ENCODE peak calls at places on chromosomes 11 and 22, in nine cellular contexts. V is neural crest cell, Z is uterus, S is fibroblast of the aortic adventitia, O is GM23338, D is heart left ventricle, N is psoas muscle, Q is gastrocnemius medialis, J is WTC11. G is an unnamed sample.
A peak's percentile ranks its signal among the peaks of the same experiment; 100 is the strongest.

GRCh38 chr11:116500002-116500832 is 272.6 kb downstream of the BUD13 start:
- DNase-seq in V (no peak), N (no peak), S (no peak), Q (no peak), D (no peak), J (no peak), Z (no peak), O (peak; percentile 32), G (no peak)

GRCh38 chr11:34299284-34299961 is 58.4 kb downstream of the ABTB2 start:
- DNase-seq in J (no peak), O (peak; percentile 56), S (no peak), N (no peak), Z (no peak), Q (no peak), D (no peak), V (no peak), G (no peak)

GRCh38 chr11:77865805-77866204 is 44.9 kb downstream of the AAMDC start:
- DNase-seq in D (no peak), S (peak; percentile 57), N (no peak), Z (no peak), J (no peak), O (no peak), V (no peak), Q (no peak), G (no peak)

GRCh38 chr11:34146411-34146810 is 41.0 kb downstream of the NAT10 start:
- DNase-seq in N (no peak), D (no peak), Z (no peak), S (no peak), O (no peak), J (no peak), V (no peak), Q (no peak), G (no peak)

GRCh38 chr11:134261000-134261399 is 7.6 kb downstream of the ACAD8 start:
- DNase-seq in D (no peak), S (no peak), V (no peak), Q (no peak), N (no peak), J (no peak), Z (no peak), O (no peak), G (no peak)

GRCh38 chr11:120400564-120401364 is 64.6 kb downstream of the ARHGEF12 start:
- DNase-seq in N (no peak), S (peak; percentile 98), Q (peak; percentile 70), D (no peak), O (no peak), J (no peak), V (no peak), Z (peak; percentile 47), G (peak; percentile 9)

GRCh38 chr11:47060807-47061206 is 115.9 kb downstream of the ARFGAP2 start:
- DNase-seq in S (peak; percentile 56), O (peak; percentile 34), V (no peak), Z (no peak), D (no peak), J (no peak), Q (no peak), N (no peak), G (no peak)

GRCh38 chr11:66835762-66836405 is 7.4 kb upstream of the RCE1 start:
- DNase-seq in D (no peak), Z (no peak), Q (no peak), O (no peak), V (no peak), J (no peak), S (peak; percentile 84), N (no peak), G (no peak)

GRCh38 chr11:34167961-34168360 is 62.5 kb downstream of the NAT10 start:
- DNase-seq in J (no peak), O (no peak), D (peak; percentile 54), N (peak; percentile 59), V (no peak), Q (no peak), S (no peak), Z (no peak), G (no peak)

GRCh38 chr11:131999084-131999483 is 628.7 kb downstream of the NTM start:
- DNase-seq in J (no peak), Q (no peak), Z (no peak), D (no peak), S (peak; percentile 27), N (no peak), V (no peak), O (peak; percentile 20), G (no peak)

GRCh38 chr11:122180435-122180834 is 64.4 kb upstream of the BLID start:
- DNase-seq in O (no peak), Q (no peak), V (no peak), Z (peak; percentile 61), N (no peak), D (no peak), S (peak; percentile 97), J (no peak), G (no peak)

GRCh38 chr11:75763846-75764245 is 4.7 kb upstream of the DGAT2 start:
- DNase-seq in S (no peak), N (no peak), Q (no peak), D (peak; percentile 36), V (no peak), Z (no peak), J (no peak), O (no peak), G (no peak)

GRCh38 chr22:29476116-29476515 is 3.9 kb upstream of the NEFH start:
- DNase-seq in D (no peak), V (no peak), S (no peak), O (peak; percentile 28), Z (no peak), N (no peak), J (no peak), Q (no peak), G (no peak)

GRCh38 chr11:77401486-77402217 is 72.2 kb downstream of the PAK1 start:
- DNase-seq in N (no peak), D (no peak), S (no peak), V (no peak), Z (no peak), J (no peak), O (no peak), Q (no peak), G (no peak)

GRCh38 chr22:42343136-42343484 is 72.7 kb upstream of the TCF20 start:
- DNase-seq in Q (no peak), O (peak; percentile 48), J (no peak), S (no peak), Z (no peak), V (no peak), D (no peak), N (no peak), G (no peak)

GRCh38 chr22:45984316-45984916 is 7.5 kb upstream of the WNT7B start:
- DNase-seq in V (no peak), Q (no peak), J (no peak), O (no peak), D (no peak), S (no peak), N (no peak), Z (no peak), G (no peak)

GRCh38 chr11:62400760-62401159 is 18.1 kb upstream of the SCGB1A1 start:
- DNase-seq in O (no peak), N (peak; percentile 89), Z (peak; percentile 94), J (no peak), D (peak; percentile 87), V (no peak), S (peak; percentile 94), Q (peak; percentile 80), G (no peak)

GRCh38 chr22:21624120-21624879 is 5.5 kb downstream of the YDJC start:
- DNase-seq in Z (no peak), O (peak; percentile 89), Q (peak; percentile 53), J (peak; percentile 85), N (peak; percentile 67), D (no peak), S (peak; percentile 37), V (peak; percentile 33), G (no peak)

GRCh38 chr11:124804884-124805283 is 4.7 kb upstream of the MSANTD2 start:
- DNase-seq in J (no peak), Z (no peak), O (no peak), Q (no peak), D (no peak), S (no peak), N (no peak), V (no peak), G (no peak)

GRCh38 chr22:38220163-38220562 is 18.4 kb downstream of the MAFF start:
- DNase-seq in V (no peak), N (no peak), O (no peak), S (no peak), J (no peak), Z (no peak), D (no peak), Q (no peak), G (no peak)

GRCh38 chr22:48871176-48871840 is 956.4 kb downstream of the BRD1 start:
- DNase-seq in V (no peak), Q (no peak), J (no peak), D (no peak), Z (no peak), S (no peak), O (no peak), N (no peak), G (no peak)

GRCh38 chr22:45468872-45469572 is 33.7 kb upstream of the FBLN1 start:
- DNase-seq in V (no peak), S (peak; percentile 83), O (no peak), Q (no peak), D (no peak), J (no peak), N (no peak), Z (peak; percentile 22), G (no peak)

GRCh38 chr11:64396079-64396591 is 37.2 kb downstream of the RPS6KA4 start:
- DNase-seq in Q (no peak), D (no peak), N (no peak), Z (no peak), S (no peak), V (no peak), O (peak; percentile 78), J (peak; percentile 48), G (no peak)

GRCh38 chr11:1389103-1389931 is 417 bp upstream of the BRSK2 start:
- DNase-seq in D (peak; percentile 98), V (peak; percentile 98), J (peak; percentile 98), N (peak; percentile 99), S (peak; percentile 92), Z (peak; percentile 97), Q (peak; percentile 94), O (peak; percentile 98), G (peak; percentile 96)
- TF ChIP-seq CTCF in D (no peak), V (no peak), J (no peak), N (no peak), S (peak; percentile 0), Z (no peak), Q (no peak), O (no peak), G (no peak)

GRCh38 chr11:89443366-89444303 is 47.5 kb downstream of the NOX4 start:
- DNase-seq in S (no peak), O (no peak), N (no peak), V (no peak), Z (no peak), Q (no peak), D (no peak), J (no peak), G (no peak)
- TF ChIP-seq CTCF in S (no peak), O (no peak), N (no peak), V (no peak), Z (no peak), Q (no peak), D (no peak), J (no peak), G (no peak)

GRCh38 chr11:103987631-103988594 is 48.5 kb upstream of the DDI1 start:
- DNase-seq in D (no peak), S (peak; percentile 36), J (peak; percentile 18), Z (no peak), Q (no peak), N (no peak), O (peak; percentile 56), V (no peak), G (no peak)
- TF ChIP-seq CTCF in D (no peak), S (no peak), J (no peak), Z (no peak), Q (no peak), N (no peak), O (no peak), V (no peak), G (no peak)

GRCh38 chr22:26499188-26499703 is 13.0 kb downstream of the TFIP11 start:
- DNase-seq in J (no peak), O (no peak), V (no peak), D (no peak), N (no peak), Z (no peak), S (no peak), Q (no peak), G (no peak)
- TF ChIP-seq CTCF in J (no peak), O (no peak), V (no peak), D (no peak), N (no peak), Z (no peak), S (no peak), Q (no peak), G (no peak)